ENCODE peak calls at places on chromosomes 7 and 10, in four cellular contexts. D, O, H and J are unnamed samples.

GRCh38 chr10:63698815-63699205 is 177.6 kb downstream of the REEP3 start:
- DNase-seq in D (no peak), O (no peak), H (no peak), J (no peak)

GRCh38 chr7:3259711-3260424 is 41.2 kb upstream of the SDK1 start:
- DNase-seq in D (peak), O (no peak), H (peak), J (no peak)

GRCh38 chr10:102812213-102812876 is 24.9 kb downstream of the CYP17A1 start:
- DNase-seq in D (no peak), O (no peak), H (no peak), J (no peak)

GRCh38 chr7:22972207-22972606 is 41.7 kb downstream of the HYCC1 start:
- DNase-seq in D (no peak), O (no peak), H (no peak), J (no peak)

GRCh38 chr7:17130281-17131059 is 168.0 kb upstream of the AHR start:
- DNase-seq in D (peak), O (no peak), H (peak), J (no peak)

GRCh38 chr10:15744217-15744865 is 24.6 kb upstream of the ITGA8 start:
- DNase-seq in D (peak), O (peak), H (peak), J (no peak)

GRCh38 chr7:3206771-3207191 is 94.3 kb upstream of the SDK1 start:
- DNase-seq in D (no peak), O (no peak), H (no peak), J (no peak)

GRCh38 chr7:85025312-85025756 is 161.5 kb downstream of the SEMA3D start:
- DNase-seq in D (no peak), O (peak), H (peak), J (no peak)

GRCh38 chr7:65397730-65398142 is 24.1 kb downstream of the ZNF92 start:
- DNase-seq in D (no peak), O (no peak), H (peak), J (no peak)

GRCh38 chr7:115117748-115118147 is 195.9 kb downstream of the MDFIC start:
- DNase-seq in D (no peak), O (no peak), H (no peak), J (no peak)

GRCh38 chr10:114746531-114746930 is 75.0 kb upstream of the FHIP2A start:
- DNase-seq in D (no peak), O (no peak), H (no peak), J (no peak)

GRCh38 chr10:131421381-131421780 is 109.9 kb upstream of the TCERG1L start:
- DNase-seq in D (no peak), O (no peak), H (no peak), J (no peak)

GRCh38 chr10:132110091-132110490 is 44.3 kb downstream of the JAKMIP3 start:
- DNase-seq in D (no peak), O (peak), H (no peak), J (peak)

GRCh38 chr10:94991243-94991888 is 52.9 kb downstream of the CYP2C9 start:
- DNase-seq in D (no peak), O (peak), H (no peak), J (no peak)

GRCh38 chr7:98754041-98754479 is 115.8 kb downstream of the TMEM130 start:
- DNase-seq in D (no peak), O (no peak), H (no peak), J (no peak)

GRCh38 chr7:107560898-107561516 is 2.7 kb downstream of the COG5 start:
- DNase-seq in D (no peak), O (no peak), H (no peak), J (no peak)

GRCh38 chr10:35188954-35189353 is 62.3 kb downstream of the CREM start:
- DNase-seq in D (no peak), O (no peak), H (no peak), J (no peak)

GRCh38 chr7:65910237-65910636 is 37.4 kb downstream of the VKORC1L1 start:
- DNase-seq in D (peak), O (no peak), H (no peak), J (no peak)

GRCh38 chr7:80218723-80219122 is 84.1 kb downstream of the GNAI1 start:
- DNase-seq in D (peak), O (no peak), H (peak), J (no peak)

GRCh38 chr10:11469575-11470391 is 141.7 kb downstream of the USP6NL start:
- DNase-seq in D (no peak), O (no peak), H (no peak), J (no peak)

GRCh38 chr7:143068446-143068845 is 16.3 kb downstream of the OR6V1 start:
- DNase-seq in D (no peak), O (no peak), H (no peak), J (no peak)

GRCh38 chr7:121328508-121329459 is at the start of gene WNT16:
- DNase-seq in D (no peak), O (no peak), H (no peak), J (no peak)
- H3K4me3 ChIP-seq in D (peak), O (peak), H (peak), J (peak)

DNA sequence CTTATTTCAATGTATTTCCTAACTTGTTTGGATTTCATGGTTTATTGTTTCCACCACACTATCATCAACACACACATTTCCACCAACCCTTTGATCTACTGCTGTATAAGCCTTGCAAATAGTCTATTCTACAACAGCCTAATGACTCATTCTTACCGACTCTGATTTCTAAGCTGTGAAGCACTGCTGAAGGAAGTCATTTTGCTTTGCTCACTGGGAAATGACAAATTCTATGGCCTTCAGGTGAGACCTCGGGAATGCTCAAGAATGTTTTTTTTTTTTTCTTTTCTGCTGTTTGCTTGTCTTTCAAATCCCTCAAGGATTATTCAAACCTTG is 30.1 kb upstream of the INHBA start:
- DNase-seq in D (peak), O (no peak), H (no peak), J (no peak)
- TF ChIP-seq CTCF in D (no peak), O (no peak), H (no peak), J (no peak)

DNA sequence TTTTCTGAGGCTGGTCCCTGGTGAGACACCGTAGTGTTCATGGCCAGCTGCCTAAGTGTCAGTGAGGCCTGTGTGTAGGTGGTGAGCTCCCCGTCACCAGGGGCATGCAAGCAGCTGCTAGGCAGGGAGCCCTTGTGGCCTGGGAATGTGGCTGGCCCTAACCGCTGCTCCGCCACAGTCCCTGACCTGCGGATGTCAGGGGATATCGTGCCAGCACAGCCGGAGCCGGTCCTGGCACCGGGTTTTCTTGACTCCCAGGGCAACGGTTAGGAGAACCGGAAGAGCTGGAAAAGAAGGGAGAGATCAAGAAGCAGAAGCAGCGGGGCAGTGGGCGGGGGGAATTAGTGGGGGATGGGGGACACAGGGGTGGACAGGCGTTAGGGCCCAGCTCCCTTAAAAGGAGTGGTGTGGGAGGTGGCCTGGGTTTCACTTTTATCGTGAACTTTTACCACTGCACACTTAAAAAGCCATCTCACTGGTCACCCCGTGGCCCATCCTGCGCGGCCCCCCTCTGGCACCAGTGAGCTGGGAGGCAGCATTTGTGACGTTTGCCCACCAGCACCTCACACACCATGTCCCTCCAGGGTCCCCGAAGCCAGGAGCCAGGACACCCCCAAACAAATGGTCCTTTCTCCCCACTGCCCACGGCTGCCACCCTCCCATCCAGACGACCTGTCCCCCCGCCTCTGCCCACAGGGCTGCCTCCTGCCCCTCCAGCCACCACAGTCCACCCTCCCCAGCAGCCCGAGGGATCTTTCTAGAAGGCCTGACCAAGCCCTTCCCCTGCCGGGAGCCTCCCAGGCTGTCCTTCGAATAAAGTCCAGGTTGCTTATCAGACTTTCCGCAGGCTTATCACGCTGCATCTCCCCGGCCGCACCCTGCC is 1.7 kb upstream of the MICALL2 start:
- DNase-seq in D (peak), O (peak), H (no peak), J (peak)
- H3K4me3 ChIP-seq in D (no peak), O (peak), H (no peak), J (peak)

DNA sequence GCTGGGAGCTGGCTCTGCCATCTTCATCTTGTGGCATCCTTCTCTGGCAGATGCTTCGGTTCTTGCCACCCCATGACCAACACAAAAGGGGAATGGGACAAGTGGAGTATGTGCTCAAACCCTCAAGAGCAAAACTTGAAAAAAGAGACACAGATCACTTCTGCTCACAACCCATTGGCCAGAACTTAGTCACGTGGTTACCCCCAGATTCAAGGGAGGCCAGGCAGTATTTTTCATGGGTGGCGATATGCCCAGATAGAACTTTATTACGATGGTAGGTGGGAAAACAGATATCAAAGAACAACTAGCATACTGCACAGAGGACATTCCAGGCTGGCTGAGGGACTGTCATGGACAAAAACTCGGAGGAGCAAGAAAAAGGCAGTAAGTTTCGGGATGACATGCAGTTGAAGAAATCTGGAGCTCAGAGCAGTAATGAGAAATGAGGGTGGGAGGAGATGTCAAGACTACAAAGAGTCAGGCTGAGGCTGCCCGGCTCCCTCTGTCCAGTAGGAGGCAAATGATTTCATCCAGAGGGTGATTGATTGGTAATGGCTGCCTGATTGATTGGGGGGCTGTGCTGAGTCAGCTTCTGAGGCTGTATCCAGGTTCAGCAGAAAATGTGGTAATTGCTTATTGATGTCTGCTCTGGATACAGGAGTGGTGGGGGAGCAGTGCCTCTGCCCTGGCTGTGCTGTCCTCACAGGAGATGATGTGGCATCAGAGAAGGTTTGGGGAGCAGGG is 25.3 kb downstream of the COL13A1 start:
- DNase-seq in D (no peak), O (no peak), H (no peak), J (no peak)
- TF ChIP-seq CTCF in D (no peak), O (no peak), H (peak), J (no peak)

DNA sequence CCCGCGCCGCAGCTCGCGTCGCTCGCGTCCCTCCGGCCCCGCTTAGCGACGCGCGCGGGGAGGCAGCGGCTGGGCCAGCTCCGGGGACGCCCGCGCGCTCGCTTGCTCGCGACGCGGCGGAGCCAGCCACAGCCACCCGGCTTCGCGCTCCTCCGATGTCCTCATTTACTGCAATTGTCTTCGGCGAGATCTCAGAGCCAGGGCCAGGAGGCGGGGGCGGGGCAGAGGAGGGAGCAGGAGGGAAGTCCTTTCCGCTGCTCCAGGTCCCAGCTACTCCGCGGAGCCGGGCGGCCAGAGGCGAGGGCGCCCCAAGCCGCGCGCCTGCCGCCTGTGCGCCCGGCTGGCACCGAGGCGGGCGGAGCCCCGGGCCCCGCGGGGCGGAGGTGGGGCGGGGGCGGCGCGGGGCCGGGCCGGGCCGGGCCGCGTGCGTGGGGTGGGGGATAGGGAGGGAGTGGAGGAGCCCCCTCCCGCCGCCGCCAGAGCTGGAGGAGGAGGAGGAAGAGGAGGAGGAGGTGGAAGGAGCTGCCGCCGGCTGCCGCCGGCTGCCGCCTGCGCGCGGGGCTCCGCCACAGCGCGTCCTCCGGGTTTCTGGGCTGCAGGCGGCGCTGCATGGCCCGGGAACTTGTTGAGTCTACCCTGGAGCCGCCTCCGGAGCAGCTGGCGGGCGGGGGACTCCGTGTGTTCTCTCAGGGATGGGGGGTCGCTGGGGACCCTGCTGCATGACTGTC is at the start of gene INSYN2A:
- DNase-seq in D (peak), O (no peak), H (peak), J (no peak)
- H3K4me3 ChIP-seq in D (peak), O (peak), H (peak), J (peak)

GRCh38 chr7:69845721-69846495 is 247.6 kb downstream of the AUTS2 start:
- DNase-seq in D (no peak), O (no peak), H (no peak), J (no peak)
- TF ChIP-seq CTCF in D (no peak), O (no peak), H (no peak), J (no peak)